ENCODE peak calls at places on chromosomes 5 and 9, in six cellular contexts. I is foreskin fibroblast, N is prostate gland, J is lung, H is cardiac muscle cell, F is cardiac fibroblast. Y is an unnamed sample.

GRCh38 chr5:157197088-157197487 is 16.4 kb downstream of the ITK start:
- DNase-seq in I (no peak), N (no peak), J (no peak), H (no peak), F (no peak), Y (no peak)

GRCh38 chr5:180474569-180474968 is 19.6 kb upstream of the CNOT6 start:
- DNase-seq in I (no peak), N (no peak), J (no peak), H (no peak), F (no peak), Y (no peak)

GRCh38 chr5:137206030-137206715 is 293.0 kb downstream of the SPOCK1 start:
- DNase-seq in I (peak), N (no peak), J (peak), H (peak), F (peak), Y (no peak)

GRCh38 chr9:114844766-114845165 is 38.9 kb upstream of the TNFSF15 start:
- DNase-seq in I (no peak), N (no peak), J (no peak), H (no peak), F (no peak), Y (no peak)

GRCh38 chr5:173925449-173926071 is 37.4 kb downstream of the CPEB4 start:
- DNase-seq in I (peak), N (no peak), J (no peak), H (peak), F (peak), Y (peak)

GRCh38 chr5:66757834-66758396 is 161.7 kb downstream of the MAST4 start:
- DNase-seq in I (no peak), N (no peak), J (no peak), H (no peak), F (no peak), Y (no peak)

GRCh38 chr5:131081371-131081770 is 83.7 kb downstream of the HINT1 start:
- DNase-seq in I (peak), N (no peak), J (no peak), H (peak), F (peak), Y (no peak)

GRCh38 chr9:38263534-38263933 is 129.0 kb upstream of the ALDH1B1 start:
- DNase-seq in I (peak), N (no peak), J (no peak), H (peak), F (peak), Y (no peak)

GRCh38 chr5:40676643-40677333 is 2.9 kb upstream of the PTGER4 start:
- DNase-seq in I (peak), N (no peak), J (no peak), H (peak), F (peak), Y (no peak)

GRCh38 chr5:108728566-108729305 is 19.0 kb upstream of the FER start:
- DNase-seq in I (no peak), N (no peak), J (peak), H (peak), F (peak), Y (no peak)

GRCh38 chr5:153974131-153974812 is 64.4 kb downstream of the FAM114A2 start:
- DNase-seq in I (peak), N (no peak), J (peak), H (peak), F (peak), Y (no peak)

GRCh38 chr5:89016741-89017312 is 133.8 kb upstream of the MEF2C start:
- DNase-seq in I (no peak), N (no peak), J (no peak), H (no peak), F (no peak), Y (no peak)

GRCh38 chr9:4306066-4306787 is 6.4 kb upstream of the GLIS3 start:
- DNase-seq in I (peak), N (no peak), J (no peak), H (peak), F (peak), Y (no peak)

GRCh38 chr5:147760086-147760485 is 22.4 kb downstream of the JAKMIP2 start:
- DNase-seq in I (no peak), N (no peak), J (no peak), H (no peak), F (no peak), Y (no peak)

GRCh38 chr9:85420750-85421149 is 321.0 kb downstream of the AGTPBP1 start:
- DNase-seq in I (no peak), N (no peak), J (no peak), H (peak), F (peak), Y (no peak)

GRCh38 chr5:126124706-126125345 is 298.4 kb upstream of the GRAMD2B start:
- DNase-seq in I (peak), N (no peak), J (no peak), H (peak), F (peak), Y (no peak)

GRCh38 chr5:5332287-5332686 is 90.2 kb upstream of the ICE1 start:
- DNase-seq in I (no peak), N (no peak), J (no peak), H (no peak), F (no peak), Y (no peak)

GRCh38 chr5:169607882-169608281 is 24.3 kb downstream of the SPDL1 start:
- DNase-seq in I (no peak), N (no peak), J (no peak), H (no peak), F (no peak), Y (no peak)

GRCh38 chr9:19424176-19424779 is 15.5 kb downstream of the ACER2 start:
- DNase-seq in I (no peak), N (no peak), J (no peak), H (peak), F (peak), Y (no peak)

GRCh38 chr5:5014836-5015235 is 125.3 kb upstream of the ADAMTS16 start:
- DNase-seq in I (peak), N (no peak), J (no peak), H (no peak), F (peak), Y (no peak)

GRCh38 chr9:75064307-75065025 is 23.5 kb downstream of the NMRK1 start:
- DNase-seq in I (peak), N (no peak), J (no peak), H (peak), F (peak), Y (no peak)

GRCh38 chr9:137297060-137297664 is 4.9 kb downstream of the NRARP start:
- DNase-seq in I (no peak), N (no peak), J (no peak), H (no peak), F (no peak), Y (peak)

GRCh38 chr5:34535944-34536628 is 120.0 kb upstream of the RAI14 start:
- DNase-seq in I (no peak), N (no peak), J (no peak), H (no peak), F (no peak), Y (no peak)

GRCh38 chr5:161751265-161751664 is 65.7 kb downstream of the GABRA6 start:
- DNase-seq in I (no peak), N (no peak), J (no peak), H (no peak), F (no peak), Y (no peak)

GRCh38 chr9:120931278-120932085 is 4.9 kb upstream of the TRAF1 start:
- DNase-seq in I (peak), N (no peak), J (no peak), H (peak), F (peak), Y (no peak)

GRCh38 chr9:131733601-131734061 is 6.2 kb downstream of the RAPGEF1 start:
- DNase-seq in I (peak), N (no peak), J (no peak), H (peak), F (peak), Y (no peak)

GRCh38 chr5:179418972-179419371 is 73.7 kb upstream of the ADAMTS2 start:
- DNase-seq in I (no peak), N (no peak), J (no peak), H (no peak), F (no peak), Y (no peak)

GRCh38 chr5:43631182-43631910 is 28.4 kb downstream of the NNT start:
- DNase-seq in I (peak), N (peak), J (peak), H (peak), F (peak), Y (peak)

GRCh38 chr9:123561055-123561454 is 205.1 kb downstream of the CRB2 start:
- DNase-seq in I (no peak), N (no peak), J (no peak), H (no peak), F (no peak), Y (no peak)

GRCh38 chr5:9148242-9148641 is 397.6 kb downstream of the SEMA5A start:
- DNase-seq in I (peak), N (no peak), J (no peak), H (no peak), F (no peak), Y (no peak)

GRCh38 chr5:154287136-154287535 is 96.6 kb downstream of the GALNT10 start:
- DNase-seq in I (peak), N (peak), J (peak), H (peak), F (peak), Y (no peak)

GRCh38 chr9:93670208-93671029 is 94.0 kb downstream of the PHF2 start:
- DNase-seq in I (peak), N (no peak), J (no peak), H (peak), F (peak), Y (peak)

GRCh38 chr5:33227247-33227646 is 213.5 kb upstream of the TARS1 start:
- DNase-seq in I (no peak), N (no peak), J (no peak), H (no peak), F (no peak), Y (no peak)

GRCh38 chr5:14685757-14686156 is 21.2 kb downstream of the OTULIN start:
- DNase-seq in I (peak), N (peak), J (no peak), H (peak), F (peak), Y (no peak)

GRCh38 chr9:136044971-136045594 is 50.0 kb downstream of the NACC2 start:
- DNase-seq in I (no peak), N (no peak), J (no peak), H (no peak), F (no peak), Y (no peak)

GRCh38 chr9:114930063-114930812 is at the start of gene TNFSF8:
- DNase-seq in I (no peak), N (no peak), J (no peak), H (no peak), F (no peak), Y (no peak)

GRCh38 chr9:134364391-134365114 is 38.3 kb downstream of the RXRA start:
- DNase-seq in I (no peak), N (no peak), J (no peak), H (no peak), F (no peak), Y (no peak)

GRCh38 chr9:134367061-134367460 is 40.8 kb downstream of the RXRA start:
- DNase-seq in I (no peak), N (no peak), J (no peak), H (no peak), F (no peak), Y (no peak)

GRCh38 chr9:134365115-134365596 is 38.9 kb downstream of the RXRA start:
- DNase-seq in I (no peak), N (no peak), J (no peak), H (no peak), F (no peak), Y (no peak)

GRCh38 chr9:134366223-134367031 is 40.2 kb downstream of the RXRA start:
- DNase-seq in I (peak), N (peak), J (peak), H (peak), F (peak), Y (no peak)

DNA sequence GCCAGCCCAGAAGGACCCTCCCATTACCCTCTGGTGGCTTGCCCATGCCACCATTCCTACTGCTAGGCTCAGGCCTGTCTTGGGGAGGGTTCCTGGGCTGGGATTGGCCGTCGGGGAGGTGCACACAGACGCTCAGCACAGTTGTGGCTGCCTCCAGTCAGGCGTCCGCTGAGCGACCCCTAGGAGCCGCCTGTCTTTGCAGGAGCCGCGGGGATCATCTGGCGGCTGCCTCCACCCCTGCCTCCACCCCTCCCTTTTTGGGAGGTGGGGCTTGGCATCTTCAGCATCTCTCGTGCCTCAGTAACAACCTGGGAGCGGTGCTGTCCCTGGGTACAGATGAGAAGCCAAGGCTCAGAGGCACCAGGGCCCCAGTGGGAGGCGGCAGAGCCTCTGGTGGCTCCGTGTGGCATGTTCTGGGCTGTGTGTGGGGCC is 39.6 kb downstream of the RXRA start:
- DNase-seq in I (peak), N (peak), J (no peak), H (peak), F (peak), Y (peak)
- TF ChIP-seq CTCF in I (no peak), N (no peak), J (no peak), H (no peak), F (no peak), Y (no peak)

GRCh38 chr9:10525972-10526371 is 86.8 kb downstream of the PTPRD start:
- DNase-seq in I (no peak), N (no peak), J (no peak), H (no peak), F (no peak), Y (no peak)
- TF ChIP-seq CTCF in I (no peak), N (no peak), J (no peak), H (no peak), F (no peak), Y (no peak)

GRCh38 chr5:61765471-61765870 is 433.4 kb downstream of the ZSWIM6 start:
- DNase-seq in I (no peak), N (no peak), J (no peak), H (no peak), F (no peak), Y (no peak)

GRCh38 chr5:61771062-61771461 is 439.0 kb downstream of the ZSWIM6 start:
- DNase-seq in I (no peak), N (no peak), J (no peak), H (no peak), F (no peak), Y (no peak)

GRCh38 chr5:61766141-61766540 is 434.1 kb downstream of the ZSWIM6 start:
- DNase-seq in I (no peak), N (no peak), J (no peak), H (no peak), F (no peak), Y (no peak)

GRCh38 chr5:61767231-61768080 is 435.4 kb downstream of the ZSWIM6 start:
- DNase-seq in I (no peak), N (no peak), J (no peak), H (no peak), F (no peak), Y (no peak)

GRCh38 chr5:61768692-61769281 is 436.7 kb downstream of the ZSWIM6 start:
- DNase-seq in I (peak), N (no peak), J (no peak), H (no peak), F (no peak), Y (no peak)
- TF ChIP-seq CTCF in I (peak), N (no peak), J (no peak), H (peak), F (peak), Y (peak)

GRCh38 chr5:146390469-146390868 is 51.8 kb downstream of the POU4F3 start:
- DNase-seq in I (no peak), N (no peak), J (no peak), H (no peak), F (no peak), Y (peak)
- TF ChIP-seq CTCF in I (no peak), N (no peak), J (no peak), H (no peak), F (peak), Y (peak)

DNA sequence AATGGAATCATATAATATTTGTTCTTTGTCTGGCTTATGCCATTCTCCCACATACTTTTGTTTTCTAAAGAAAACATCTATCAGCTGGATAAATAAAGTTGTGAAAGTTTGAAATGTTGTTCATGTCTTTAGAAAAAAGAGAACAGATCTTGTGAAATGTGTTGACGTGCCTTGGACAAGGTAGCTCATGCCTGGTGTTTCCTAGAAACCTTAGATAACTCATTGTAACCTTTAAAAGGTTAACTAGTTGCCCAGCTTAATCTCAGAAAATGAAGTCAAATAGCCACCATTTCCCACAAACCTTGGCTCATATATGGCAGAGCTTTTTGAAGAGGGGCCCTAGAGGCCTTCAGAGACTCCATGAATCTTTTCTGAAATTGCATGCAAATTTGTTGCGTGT is 15.3 kb downstream of the CDO1 start:
- DNase-seq in I (no peak), N (no peak), J (no peak), H (no peak), F (no peak), Y (no peak)
- TF ChIP-seq CTCF in I (no peak), N (no peak), J (no peak), H (no peak), F (no peak), Y (no peak)

DNA sequence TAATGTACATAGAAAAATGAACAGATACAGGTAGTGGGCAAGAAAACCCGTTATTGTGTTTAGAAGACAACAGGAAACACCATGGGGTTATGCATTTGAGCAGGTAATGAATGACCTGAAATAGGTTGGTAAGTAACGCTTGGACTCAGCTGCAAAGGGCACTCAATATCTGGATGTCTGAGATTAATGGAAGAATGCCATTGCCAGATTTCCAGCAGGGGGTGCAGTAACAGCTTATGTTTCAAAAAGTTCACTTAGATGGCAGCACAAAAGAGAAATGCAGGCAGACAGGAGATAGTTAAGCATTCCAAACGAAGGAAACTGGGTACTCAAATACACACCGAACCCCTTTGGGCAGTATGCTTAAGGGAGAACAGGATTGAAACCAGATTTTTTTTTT is 285.5 kb upstream of the VLDLR start:
- DNase-seq in I (peak), N (no peak), J (no peak), H (peak), F (peak), Y (no peak)
- TF ChIP-seq CTCF in I (peak), N (no peak), J (no peak), H (peak), F (peak), Y (peak)

GRCh38 chr5:158943569-158943968 is 156.1 kb downstream of the EBF1 start:
- DNase-seq in I (no peak), N (no peak), J (no peak), H (peak), F (no peak), Y (no peak)
- TF ChIP-seq CTCF in I (no peak), N (no peak), J (no peak), H (no peak), F (no peak), Y (no peak)

DNA sequence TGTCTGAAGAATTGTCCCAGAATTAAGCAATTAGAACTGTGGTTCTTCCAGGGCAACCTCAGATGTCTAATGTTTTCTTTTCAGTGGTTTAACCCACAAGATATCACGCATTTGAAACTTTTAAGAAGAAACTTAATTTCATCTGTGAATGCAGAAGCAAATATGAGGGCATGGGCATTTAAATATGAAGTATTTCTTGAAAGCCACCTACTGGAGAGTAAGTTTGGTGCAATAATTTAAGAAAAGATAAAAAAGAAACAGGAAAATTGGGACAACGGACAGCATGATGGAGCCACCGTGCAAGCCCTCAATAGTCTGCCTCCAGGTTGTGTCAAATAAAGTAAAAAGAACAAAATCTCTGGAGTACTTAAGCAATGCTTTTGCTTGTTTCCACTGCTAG is 1.2 kb upstream of the CAPSL start:
- DNase-seq in I (no peak), N (no peak), J (no peak), H (no peak), F (no peak), Y (no peak)
- TF ChIP-seq CTCF in I (peak), N (no peak), J (no peak), H (peak), F (peak), Y (peak)

DNA sequence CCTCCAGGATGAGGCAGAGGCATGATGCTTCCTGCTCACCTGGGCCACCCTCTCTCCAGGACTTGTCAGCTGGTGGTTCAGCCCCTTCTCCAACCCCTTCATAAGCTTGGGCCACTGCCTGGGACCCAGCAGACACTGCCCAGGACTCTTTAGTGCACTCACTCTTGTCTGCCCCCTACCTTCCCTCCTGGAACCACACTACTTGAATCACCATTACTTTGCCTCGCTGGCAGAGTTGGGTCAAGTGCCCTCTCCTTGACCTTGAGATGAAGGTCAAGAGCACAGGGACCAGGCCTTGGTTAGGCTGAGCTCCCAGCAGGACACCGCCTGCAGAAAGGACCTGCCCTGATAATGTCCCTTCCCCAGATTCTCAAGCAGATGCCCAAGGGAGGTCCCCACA is 8.5 kb upstream of the ENDOG start:
- DNase-seq in I (no peak), N (no peak), J (no peak), H (no peak), F (no peak), Y (no peak)
- TF ChIP-seq CTCF in I (no peak), N (no peak), J (no peak), H (no peak), F (peak), Y (no peak)